ENCODE peak calls at places on chromosomes 2 and 18, in four cellular contexts. S is IMR-90, H is Peyer's patch, F is endothelial cell of umbilical vein. X is an unnamed sample.

GRCh38 chr2:74560591-74560990 is 6.1 kb downstream of the DOK1 start:
- DNase-seq in S (no peak), H (no peak), F (no peak), X (no peak)

GRCh38 chr2:241987726-241988125 is 118.2 kb downstream of the RTP5 start:
- DNase-seq in S (no peak), H (no peak), F (no peak), X (no peak)

GRCh38 chr2:88658890-88659881 is 31.9 kb upstream of the EIF2AK3 start:
- DNase-seq in S (peak; percentile 71), H (peak; percentile 49), F (peak; percentile 88), X (peak; percentile 22)

GRCh38 chr2:152171733-152172132 is 3.8 kb downstream of the STAM2 start:
- DNase-seq in S (no peak), H (no peak), F (peak; percentile 29), X (no peak)

GRCh38 chr2:96760986-96761832 is 507 bp downstream of the CNNM4 start:
- DNase-seq in S (no peak), H (peak; percentile 68), F (peak; percentile 54), X (no peak)

GRCh38 chr2:16546128-16546754 is 119.4 kb downstream of the CYRIA start:
- DNase-seq in S (peak; percentile 36), H (no peak), F (peak; percentile 40), X (no peak)

GRCh38 chr2:144152817-144153271 is 367.1 kb downstream of the ZEB2 start:
- DNase-seq in S (peak; percentile 82), H (no peak), F (peak; percentile 59), X (no peak)

GRCh38 chr18:79545255-79545654 is 134.3 kb upstream of the CTDP1 start:
- DNase-seq in S (no peak), H (peak; percentile 37), F (no peak), X (no peak)

GRCh38 chr2:28619213-28620196 is 123.6 kb downstream of the PLB1 start:
- DNase-seq in S (peak; percentile 30), H (no peak), F (no peak), X (no peak)

GRCh38 chr2:200590090-200590489 is 4.3 kb downstream of the AOX1 start:
- DNase-seq in S (no peak), H (peak; percentile 49), F (no peak), X (no peak)

GRCh38 chr2:134679740-134680139 is 39.1 kb downstream of the TMEM163 start:
- DNase-seq in S (no peak), H (no peak), F (no peak), X (no peak)

GRCh38 chr2:25566694-25567093 is 106.7 kb downstream of the DTNB start:
- DNase-seq in S (peak; percentile 48), H (peak; percentile 61), F (peak; percentile 52), X (no peak)

GRCh38 chr2:100054426-100054825 is 88.0 kb downstream of the AFF3 start:
- DNase-seq in S (no peak), H (no peak), F (no peak), X (no peak)

GRCh38 chr2:9538000-9538507 is 17.6 kb downstream of the ADAM17 start:
- DNase-seq in S (peak; percentile 60), H (no peak), F (peak; percentile 71), X (no peak)

GRCh38 chr2:204180671-204181070 is 244.1 kb downstream of the ICOS start:
- DNase-seq in S (no peak), H (no peak), F (no peak), X (no peak)

GRCh38 chr2:200584639-200585038 is 1.2 kb upstream of the AOX1 start:
- DNase-seq in S (no peak), H (no peak), F (no peak), X (no peak)

GRCh38 chr2:120760446-120761135 is 24.9 kb downstream of the GLI2 start:
- DNase-seq in S (peak; percentile 38), H (peak; percentile 46), F (no peak), X (no peak)

GRCh38 chr2:110794390-110794789 is 62.0 kb downstream of the ACOXL start:
- DNase-seq in S (no peak), H (no peak), F (no peak), X (no peak)

GRCh38 chr2:224970311-224970710 is 72.0 kb downstream of the DOCK10 start:
- DNase-seq in S (no peak), H (no peak), F (no peak), X (no peak)

GRCh38 chr2:151162185-151162584 is 99.5 kb downstream of the RBM43 start:
- DNase-seq in S (peak; percentile 70), H (no peak), F (peak; percentile 28), X (no peak)

GRCh38 chr2:241760301-241760771 is 16.3 kb upstream of the GAL3ST2 start:
- DNase-seq in S (no peak), H (no peak), F (no peak), X (no peak)

GRCh38 chr2:230905448-230906430 is 19.3 kb downstream of the GPR55 start:
- DNase-seq in S (peak; percentile 44), H (peak; percentile 60), F (no peak), X (no peak)

GRCh38 chr2:121346886-121347285 is 61.9 kb upstream of the TFCP2L1 start:
- DNase-seq in S (no peak), H (no peak), F (no peak), X (no peak)

GRCh38 chr2:166384774-166385173 is 9.0 kb upstream of the SCN9A start:
- DNase-seq in S (peak; percentile 52), H (no peak), F (peak; percentile 58), X (no peak)

GRCh38 chr2:95346738-95347671 is 49.9 kb downstream of the KCNIP3 start:
- DNase-seq in S (no peak), H (no peak), F (peak; percentile 8), X (no peak)

GRCh38 chr2:152075427-152076050 is 23.3 kb downstream of the CACNB4 start:
- DNase-seq in S (no peak), H (no peak), F (no peak), X (no peak)

GRCh38 chr18:49021433-49022129 is 70.8 kb upstream of the SMAD7 start:
- DNase-seq in S (peak; percentile 33), H (peak; percentile 89), F (peak; percentile 19), X (peak; percentile 23)

GRCh38 chr2:149719695-149720094 is 132.1 kb upstream of the MMADHC start:
- DNase-seq in S (no peak), H (no peak), F (no peak), X (no peak)

GRCh38 chr2:113064898-113065297 is 2.9 kb upstream of the IL1F10 start:
- DNase-seq in S (no peak), H (no peak), F (no peak), X (no peak)

GRCh38 chr2:113067681-113068080 is at the start of gene IL1F10:
- DNase-seq in S (no peak), H (no peak), F (no peak), X (no peak)

GRCh38 chr2:113061896-113062770 is 3.1 kb downstream of the IL36RN start:
- DNase-seq in S (no peak), H (no peak), F (no peak), X (no peak)

GRCh38 chr2:113061241-113061640 is 2.2 kb downstream of the IL36RN start:
- DNase-seq in S (no peak), H (no peak), F (no peak), X (no peak)

DNA sequence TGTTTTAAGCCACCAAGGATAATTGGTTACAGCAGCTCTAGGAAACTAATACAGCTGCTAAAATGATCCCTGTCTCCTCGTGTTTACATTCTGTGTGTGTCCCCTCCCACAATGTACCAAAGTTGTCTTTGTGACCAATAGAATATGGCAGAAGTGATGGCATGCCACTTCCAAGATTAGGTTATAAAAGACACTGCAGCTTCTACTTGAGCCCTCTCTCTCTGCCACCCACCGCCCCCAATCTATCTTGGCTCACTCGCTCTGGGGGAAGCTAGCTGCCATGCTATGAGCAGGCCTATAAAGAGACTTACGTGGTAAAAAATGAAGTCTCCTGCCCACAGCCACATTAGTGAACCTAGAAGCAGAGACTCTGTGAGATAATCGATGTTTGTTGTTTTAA is 3.5 kb upstream of the IL1F10 start:
- DNase-seq in S (no peak), H (no peak), F (no peak), X (no peak)
- TF ChIP-seq POLR2A in S (no peak), H (no peak), F (no peak), X (no peak)

GRCh38 chr18:58792086-58792485 is 72.6 kb upstream of the ZNF532 start:
- DNase-seq in S (no peak), H (no peak), F (no peak), X (no peak)

GRCh38 chr18:58787750-58788149 is 76.9 kb upstream of the ZNF532 start:
- DNase-seq in S (no peak), H (no peak), F (no peak), X (no peak)

GRCh38 chr18:58788470-58788869 is 76.2 kb upstream of the ZNF532 start:
- DNase-seq in S (no peak), H (no peak), F (no peak), X (no peak)

GRCh38 chr18:58789856-58790255 is 74.8 kb upstream of the ZNF532 start:
- DNase-seq in S (no peak), H (no peak), F (no peak), X (no peak)

DNA sequence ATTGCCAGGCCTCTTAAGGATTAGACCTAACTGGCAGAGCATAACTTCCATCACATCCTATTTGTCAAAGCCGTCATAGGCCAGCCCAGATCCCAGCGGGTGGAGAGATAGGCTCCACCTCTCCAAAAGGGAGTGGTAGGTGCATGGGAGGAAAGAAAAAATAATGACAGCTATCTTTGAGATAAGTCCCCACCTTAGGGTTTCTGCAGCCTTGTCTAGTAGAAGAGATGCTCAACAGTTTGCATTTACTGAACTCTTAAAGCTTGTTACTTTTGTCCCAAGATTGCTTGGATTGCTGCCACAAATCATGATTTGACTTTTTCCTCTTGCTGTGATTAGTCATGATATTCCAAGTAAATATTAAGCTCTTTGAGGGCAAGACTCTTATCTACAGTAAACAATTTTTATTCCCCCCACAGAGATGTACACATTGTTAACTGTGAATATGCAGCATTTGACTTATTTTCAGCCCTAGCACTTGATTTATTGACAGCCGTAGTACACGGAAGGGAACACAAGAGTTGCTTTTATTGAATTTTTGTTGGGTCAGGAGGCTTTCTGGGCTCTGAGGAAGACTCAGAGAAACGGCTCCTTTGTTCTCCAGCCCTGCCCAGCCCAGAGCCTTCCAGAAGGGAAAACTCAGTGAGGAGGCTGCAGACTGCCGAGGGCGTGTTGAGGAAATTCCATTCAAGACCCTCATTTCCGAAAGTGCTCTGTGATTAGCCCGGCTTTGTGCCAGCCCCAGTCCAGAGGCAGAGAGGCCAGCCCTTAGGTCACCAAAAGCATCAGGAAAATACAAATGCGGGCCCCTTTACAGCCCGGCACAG is 75.5 kb upstream of the ZNF532 start:
- DNase-seq in S (peak; percentile 84), H (no peak), F (peak; percentile 96), X (no peak)
- TF ChIP-seq POLR2A in S (no peak), H (no peak), F (peak; percentile 20), X (no peak)

GRCh38 chr2:236569593-236569973 is at the start of gene ACKR3:
- DNase-seq in S (peak; percentile 24), H (peak; percentile 93), F (peak; percentile 95), X (peak; percentile 63)
- TF ChIP-seq POLR2A in S (no peak), H (peak; percentile 78), F (peak; percentile 87), X (no peak)

GRCh38 chr2:160908157-160908556 is 252.1 kb upstream of the TANK start:
- DNase-seq in S (no peak), H (no peak), F (no peak), X (no peak)

GRCh38 chr2:160911258-160911657 is 249.0 kb upstream of the TANK start:
- DNase-seq in S (no peak), H (no peak), F (peak; percentile 71), X (no peak)

GRCh38 chr2:160909781-160910242 is 250.4 kb upstream of the TANK start:
- DNase-seq in S (peak; percentile 72), H (no peak), F (no peak), X (no peak)

GRCh38 chr2:160912276-160912675 is 248.0 kb upstream of the TANK start:
- DNase-seq in S (no peak), H (no peak), F (no peak), X (no peak)

GRCh38 chr2:160910681-160911080 is 249.5 kb upstream of the TANK start:
- DNase-seq in S (peak; percentile 66), H (no peak), F (peak; percentile 48), X (no peak)
- TF ChIP-seq POLR2A in S (no peak), H (no peak), F (no peak), X (no peak)

X was measured in H54.